ENCODE peak calls at places on chromosomes 2 and 18, in five cellular contexts. E is trophoblast cell, I is upper lobe of left lung, H is testis, Y is fibroblast of lung. Z is an unnamed sample.

GRCh38 chr2:38739524-38739923 is 11.6 kb downstream of the SRSF7 start:
- DNase-seq in E (no peak), I (no peak), H (no peak), Y (no peak), Z (no peak)

GRCh38 chr2:44097322-44097907 is 71.3 kb upstream of the PPM1B start:
- DNase-seq in E (no peak), I (no peak), H (peak; percentile 32), Y (no peak), Z (no peak)

GRCh38 chr18:77101410-77102245 is 31.0 kb downstream of the MBP start:
- DNase-seq in E (peak; percentile 81), I (peak; percentile 96), H (peak; percentile 76), Y (peak; percentile 98), Z (peak; percentile 25)

GRCh38 chr2:85541753-85542457 is 2.9 kb downstream of the MAT2A start:
- DNase-seq in E (no peak), I (no peak), H (no peak), Y (no peak), Z (no peak)

GRCh38 chr2:146451972-146452371 is 1392.9 kb upstream of the ACVR2A start:
- DNase-seq in E (no peak), I (no peak), H (no peak), Y (peak; percentile 1), Z (no peak)

GRCh38 chr2:238158807-238159539 is at the start of gene ERFE:
- DNase-seq in E (peak; percentile 59), I (no peak), H (peak; percentile 40), Y (peak; percentile 29), Z (no peak)

GRCh38 chr2:124796647-124797437 is 771.8 kb downstream of the CNTNAP5 start:
- DNase-seq in E (peak; percentile 6), I (no peak), H (no peak), Y (peak; percentile 11), Z (no peak)

GRCh38 chr2:190867182-190867581 is 13.4 kb upstream of the GLS start:
- DNase-seq in E (no peak), I (no peak), H (no peak), Y (peak; percentile 82), Z (no peak)

GRCh38 chr18:39558658-39559057 is 1993.1 kb upstream of the CELF4 start:
- DNase-seq in E (no peak), I (no peak), H (no peak), Y (peak; percentile 53), Z (no peak)

GRCh38 chr2:102385522-102385921 is 29.9 kb downstream of the IL18R1 start:
- DNase-seq in E (no peak), I (peak; percentile 40), H (no peak), Y (no peak), Z (no peak)

GRCh38 chr18:12679183-12679786 is 21.4 kb upstream of the SPIRE1 start:
- DNase-seq in E (no peak), I (peak; percentile 79), H (peak; percentile 59), Y (peak; percentile 44), Z (no peak)

GRCh38 chr2:42063383-42064171 is 15.8 kb downstream of the PKDCC start:
- DNase-seq in E (peak; percentile 63), I (no peak), H (no peak), Y (peak; percentile 91), Z (no peak)

GRCh38 chr2:164314148-164314547 is 307.1 kb downstream of the GRB14 start:
- DNase-seq in E (no peak), I (peak; percentile 33), H (peak; percentile 83), Y (peak; percentile 58), Z (no peak)

GRCh38 chr2:136765256-136765735 is at the start of gene THSD7B:
- DNase-seq in E (no peak), I (no peak), H (no peak), Y (no peak), Z (no peak)

GRCh38 chr2:237026981-237027711 is 58.5 kb upstream of the COPS8 start:
- DNase-seq in E (peak; percentile 87), I (peak; percentile 82), H (peak; percentile 83), Y (peak; percentile 65), Z (peak; percentile 5)

GRCh38 chr2:170818294-170819104 is 1.8 kb downstream of the GAD1 start:
- DNase-seq in E (no peak), I (no peak), H (no peak), Y (no peak), Z (no peak)

GRCh38 chr2:170821631-170822291 is 5.1 kb downstream of the GAD1 start:
- DNase-seq in E (no peak), I (no peak), H (no peak), Y (no peak), Z (no peak)

GRCh38 chr2:170817999-170818293 is 1.3 kb downstream of the GAD1 start:
- DNase-seq in E (no peak), I (no peak), H (peak; percentile 42), Y (no peak), Z (no peak)

GRCh38 chr2:170820647-170821630 is 4.3 kb downstream of the GAD1 start:
- DNase-seq in E (no peak), I (no peak), H (no peak), Y (no peak), Z (no peak)

DNA sequence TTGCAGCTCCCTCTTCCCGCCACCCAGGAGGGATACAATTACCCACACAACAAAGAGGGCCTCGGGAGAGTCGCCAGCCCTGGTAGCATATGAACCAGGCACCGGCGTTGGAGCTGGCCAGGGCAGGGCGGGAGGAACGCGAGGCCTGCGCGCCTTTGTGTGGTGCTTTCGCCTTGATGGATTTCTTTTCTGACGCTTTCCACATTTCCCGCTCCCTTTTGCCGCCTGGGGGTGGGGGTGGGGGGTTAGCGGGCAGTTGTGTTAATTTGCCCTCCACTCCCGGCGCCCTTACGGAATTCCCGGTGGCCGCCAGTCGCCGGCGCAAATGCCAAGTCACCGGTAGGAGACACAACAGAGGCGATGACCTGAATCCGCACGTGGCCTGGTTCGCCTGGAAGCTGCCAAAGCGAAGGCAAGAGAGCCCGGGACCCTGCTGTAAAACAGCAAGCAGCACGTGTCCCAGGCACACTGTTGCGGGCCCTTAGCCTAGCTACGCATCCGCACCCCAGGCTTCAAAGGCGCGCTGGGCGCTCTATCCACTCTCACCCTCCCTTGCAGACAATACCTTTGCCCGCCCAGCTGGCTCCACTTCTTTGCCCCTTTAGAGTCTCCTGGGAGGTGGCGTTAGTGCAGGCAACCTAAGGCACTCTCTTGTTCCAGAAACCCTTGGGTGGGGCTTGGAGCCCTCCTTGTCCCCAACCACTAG is 3.4 kb downstream of the GAD1 start:
- DNase-seq in E (no peak), I (no peak), H (peak; percentile 44), Y (no peak), Z (no peak)
- H3K4me1 ChIP-seq in E (peaks cover 39% of the 10 kb centered on the region), I (peaks cover 75% of the 10 kb centered on the region), H (peaks cover 71% of the 10 kb centered on the region), Y (peaks cover 3% of the 10 kb centered on the region), Z (peaks cover 74% of the 10 kb centered on the region)

DNA sequence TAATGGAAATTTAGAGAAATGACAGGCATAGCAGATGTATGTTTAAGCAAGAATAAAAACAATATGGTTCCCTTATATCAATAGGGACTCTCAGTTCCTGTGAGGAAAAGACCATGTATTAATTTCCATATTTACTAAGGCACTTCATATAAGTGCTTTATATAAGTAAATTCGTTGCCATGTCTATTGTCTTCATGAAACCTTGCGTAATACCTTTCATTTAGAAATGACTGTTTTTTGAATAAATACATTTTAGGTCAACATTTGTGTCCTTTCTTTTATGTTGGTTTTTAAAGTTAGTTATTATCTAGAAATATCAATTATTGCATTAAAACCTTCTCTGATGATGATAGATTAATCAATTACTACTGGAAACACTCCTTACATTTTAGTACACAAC is 83.3 kb downstream of the KCNS3 start:
- DNase-seq in E (no peak), I (no peak), H (no peak), Y (no peak), Z (no peak)
- H3K4me1 ChIP-seq in E (no peaks in the 10 kb centered on the region), I (no peaks in the 10 kb centered on the region), H (no peaks in the 10 kb centered on the region), Y (no peaks in the 10 kb centered on the region), Z (no peaks in the 10 kb centered on the region)

GRCh38 chr2:46327627-46328026 is 30.4 kb downstream of the EPAS1 start:
- DNase-seq in E (no peak), I (no peak), H (no peak), Y (no peak), Z (no peak)

GRCh38 chr2:46325178-46325928 is 28.1 kb downstream of the EPAS1 start:
- DNase-seq in E (peak; percentile 89), I (no peak), H (no peak), Y (peak; percentile 84), Z (no peak)

GRCh38 chr2:46326231-46326980 is 29.2 kb downstream of the EPAS1 start:
- DNase-seq in E (peak; percentile 95), I (peak; percentile 76), H (no peak), Y (no peak), Z (no peak)

GRCh38 chr2:46320141-46320567 is 22.9 kb downstream of the EPAS1 start:
- DNase-seq in E (no peak), I (no peak), H (peak; percentile 75), Y (peak; percentile 58), Z (no peak)

DNA sequence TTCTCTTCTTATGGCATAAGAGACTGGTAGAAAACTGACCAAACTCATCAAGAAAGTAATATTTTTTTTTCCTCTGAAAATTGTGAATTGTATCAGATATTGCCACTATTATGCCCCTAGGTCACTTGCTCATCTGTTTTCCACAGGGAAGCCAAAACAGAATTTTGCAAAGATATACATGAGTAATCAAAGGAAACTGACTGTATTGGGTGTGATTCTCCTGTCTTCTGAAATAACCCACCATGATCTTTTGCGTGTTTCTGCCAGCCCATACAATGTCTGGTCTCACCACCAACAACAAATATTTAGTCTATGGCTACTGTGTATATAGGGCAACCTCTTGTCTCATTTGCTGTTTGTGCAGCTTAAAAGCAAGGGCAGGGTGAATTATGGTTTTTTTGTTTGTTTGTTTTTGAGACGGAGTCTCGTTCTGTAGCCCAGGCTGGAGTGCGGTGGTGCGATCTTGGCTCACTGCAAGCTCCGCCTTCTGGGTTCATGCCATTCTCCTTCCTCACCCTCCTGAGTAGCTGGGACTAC is 26.5 kb downstream of the EPAS1 start:
- DNase-seq in E (peak; percentile 54), I (no peak), H (no peak), Y (no peak), Z (no peak)
- H3K4me1 ChIP-seq in E (peaks cover 50% of the 10 kb centered on the region), I (peaks cover 94% of the 10 kb centered on the region), H (peaks cover 21% of the 10 kb centered on the region), Y (peaks cover 17% of the 10 kb centered on the region), Z (no peaks in the 10 kb centered on the region)

GRCh38 chr2:28363676-28364075 is 29.0 kb upstream of the FOSL2 start:
- DNase-seq in E (no peak), I (no peak), H (no peak), Y (no peak), Z (no peak)

GRCh38 chr2:28362991-28363521 is 29.6 kb upstream of the FOSL2 start:
- DNase-seq in E (peak; percentile 81), I (no peak), H (no peak), Y (no peak), Z (no peak)

GRCh38 chr2:28360066-28360741 is 32.5 kb upstream of the FOSL2 start:
- DNase-seq in E (peak; percentile 87), I (peak; percentile 48), H (no peak), Y (no peak), Z (no peak)

GRCh38 chr2:28360742-28361293 is 31.8 kb upstream of the FOSL2 start:
- DNase-seq in E (peak; percentile 53), I (peak; percentile 64), H (no peak), Y (peak; percentile 43), Z (no peak)

DNA sequence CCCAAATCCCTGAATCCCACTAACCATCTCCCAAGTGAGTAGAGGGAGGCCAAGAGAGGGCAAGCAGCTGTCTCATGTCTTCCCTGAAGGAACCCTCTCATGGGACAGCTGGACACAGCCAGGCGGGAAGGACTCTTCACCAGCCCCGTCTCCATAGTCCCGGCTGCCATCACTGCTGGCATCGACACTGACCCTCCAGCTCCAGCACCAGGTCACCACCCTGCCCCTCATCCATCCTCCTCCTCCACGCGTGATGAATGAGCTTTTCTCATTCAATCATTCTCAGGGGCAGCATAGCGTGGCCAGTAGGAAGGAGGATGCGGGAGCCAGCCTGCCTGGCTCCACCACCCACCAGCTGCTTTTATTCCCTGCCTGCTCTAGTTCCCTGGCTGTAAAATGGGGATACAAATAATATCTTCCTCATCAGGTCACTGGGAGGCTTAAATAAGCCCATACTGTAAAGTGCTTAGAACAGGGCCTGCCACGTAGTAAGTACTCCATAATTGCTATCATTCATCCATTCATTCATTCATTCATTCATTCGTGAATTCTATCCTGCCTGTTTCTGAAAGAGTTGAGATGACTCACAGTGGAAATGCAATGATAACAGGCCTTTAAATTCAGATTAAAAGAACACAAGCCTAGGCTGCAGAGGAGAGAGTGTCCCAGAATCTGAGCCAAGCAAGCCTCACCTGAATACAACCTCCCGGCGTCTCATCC is 30.5 kb upstream of the FOSL2 start:
- DNase-seq in E (no peak), I (no peak), H (no peak), Y (no peak), Z (no peak)
- H3K4me1 ChIP-seq in E (peaks cover 48% of the 10 kb centered on the region), I (peaks cover 36% of the 10 kb centered on the region), H (no peaks in the 10 kb centered on the region), Y (no peaks in the 10 kb centered on the region), Z (peaks cover 67% of the 10 kb centered on the region)